ENCODE peak calls at places on chromosomes 6 and 20, in six cellular contexts. P, K, C, G, U and J are unnamed samples.

GRCh38 chr20:24765316-24766142 is 183.5 kb upstream of the CST7 start:
- DNase-seq in P (no peak), K (no peak), C (no peak), G (peak; percentile 14), U (no peak), J (no peak)

GRCh38 chr20:19129976-19130612 is 82.3 kb upstream of the SLC24A3 start:
- DNase-seq in P (no peak), K (no peak), C (peak; percentile 39), G (peak; percentile 68), U (no peak), J (no peak)

GRCh38 chr6:125868252-125868651 is 77.5 kb downstream of the NCOA7 start:
- DNase-seq in P (no peak), K (no peak), C (no peak), G (no peak), U (no peak), J (no peak)

GRCh38 chr6:18388942-18389341 is 1.8 kb downstream of the RNF144B start:
- DNase-seq in P (no peak), K (peak; percentile 32), C (no peak), G (no peak), U (no peak), J (no peak)

GRCh38 chr20:21315138-21315537 is 12.0 kb downstream of the XRN2 start:
- DNase-seq in P (no peak), K (no peak), C (no peak), G (no peak), U (no peak), J (no peak)

GRCh38 chr20:32832664-32833063 is 12.9 kb downstream of the MAPRE1 start:
- DNase-seq in P (no peak), K (no peak), C (no peak), G (no peak), U (no peak), J (no peak)

GRCh38 chr6:99822741-99823512 is 171.1 kb downstream of the MCHR2 start:
- DNase-seq in P (no peak), K (peak; percentile 29), C (peak; percentile 71), G (no peak), U (no peak), J (peak; percentile 47)

GRCh38 chr6:26363882-26364825 is 844 bp upstream of the BTN3A2 start:
- DNase-seq in P (no peak), K (no peak), C (peak; percentile 12), G (no peak), U (no peak), J (peak; percentile 61)

GRCh38 chr6:44036699-44037101 is 90.6 kb downstream of the MRPL14 start:
- DNase-seq in P (no peak), K (no peak), C (no peak), G (no peak), U (no peak), J (no peak)

GRCh38 chr20:46089076-46089337 is 755 bp downstream of the NCOA5 start:
- DNase-seq in P (no peak), K (peak; percentile 53), C (peak; percentile 49), G (no peak), U (no peak), J (no peak)

GRCh38 chr20:46090095-46090388 is 280 bp upstream of the NCOA5 start:
- DNase-seq in P (no peak), K (no peak), C (no peak), G (no peak), U (no peak), J (no peak)

GRCh38 chr20:46088409-46089075 is 1.2 kb downstream of the NCOA5 start:
- DNase-seq in P (no peak), K (peak; percentile 8), C (peak; percentile 28), G (no peak), U (no peak), J (no peak)

GRCh38 chr20:46087161-46087560 is 2.6 kb downstream of the NCOA5 start:
- DNase-seq in P (no peak), K (no peak), C (no peak), G (no peak), U (no peak), J (peak; percentile 15)

DNA sequence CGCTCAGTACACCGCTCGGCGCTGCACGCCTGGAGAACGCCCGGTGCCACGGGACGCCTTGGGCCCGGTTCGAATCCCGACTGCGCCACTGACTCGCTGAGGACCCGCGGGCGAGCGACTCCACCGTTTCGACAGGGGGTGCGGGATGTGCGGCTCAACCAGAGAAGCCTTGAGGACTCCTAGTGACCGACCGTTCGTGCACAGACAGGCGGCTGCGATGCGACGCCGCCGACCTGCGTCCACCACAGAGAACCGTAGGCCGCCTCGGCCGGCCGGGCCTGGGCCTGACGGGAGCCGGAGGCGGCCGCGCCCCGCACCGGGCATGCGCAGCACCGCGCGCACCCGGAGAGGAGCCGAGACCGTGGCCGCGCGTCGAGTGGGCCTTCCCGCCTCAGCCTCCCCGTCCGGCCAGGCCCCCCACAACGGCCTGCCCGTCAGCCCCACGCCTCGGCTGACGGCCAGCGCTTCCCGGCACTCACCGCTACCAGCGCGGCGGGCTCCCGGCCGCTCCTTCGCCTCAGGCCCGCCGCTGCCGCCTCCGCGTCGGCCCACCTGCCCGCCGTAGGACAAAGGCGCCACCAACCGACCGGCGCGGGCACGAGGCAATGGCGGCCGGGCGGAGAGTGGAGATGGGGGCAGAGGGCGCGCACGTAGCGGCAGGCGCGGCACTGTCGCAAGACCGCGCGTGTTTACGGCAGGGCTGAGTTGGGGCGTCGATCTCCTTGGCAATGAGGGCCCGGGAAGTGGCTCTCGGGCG is at the start of gene NCOA5:
- DNase-seq in P (peak; percentile 89), K (peak; percentile 97), C (peak; percentile 97), G (peak; percentile 95), U (peak; percentile 95), J (peak; percentile 90)
- H3K4me1 ChIP-seq in P (peaks cover 45% of the 10 kb centered on the region), K (peaks cover 15% of the 10 kb centered on the region), C (peaks cover 39% of the 10 kb centered on the region), G (peaks cover 45% of the 10 kb centered on the region), U (no peaks in the 10 kb centered on the region), J (peaks cover 44% of the 10 kb centered on the region)

GRCh38 chr20:50390685-50391443 is 119.3 kb upstream of the PTPN1 start:
- DNase-seq in P (no peak), K (no peak), C (no peak), G (peak; percentile 79), U (no peak), J (no peak)
- H3K4me1 ChIP-seq in P (peaks cover 18% of the 10 kb centered on the region), K (no peaks in the 10 kb centered on the region), C (peaks cover 16% of the 10 kb centered on the region), G (peaks cover 57% of the 10 kb centered on the region), U (peaks cover 9% of the 10 kb centered on the region), J (no peaks in the 10 kb centered on the region)

DNA sequence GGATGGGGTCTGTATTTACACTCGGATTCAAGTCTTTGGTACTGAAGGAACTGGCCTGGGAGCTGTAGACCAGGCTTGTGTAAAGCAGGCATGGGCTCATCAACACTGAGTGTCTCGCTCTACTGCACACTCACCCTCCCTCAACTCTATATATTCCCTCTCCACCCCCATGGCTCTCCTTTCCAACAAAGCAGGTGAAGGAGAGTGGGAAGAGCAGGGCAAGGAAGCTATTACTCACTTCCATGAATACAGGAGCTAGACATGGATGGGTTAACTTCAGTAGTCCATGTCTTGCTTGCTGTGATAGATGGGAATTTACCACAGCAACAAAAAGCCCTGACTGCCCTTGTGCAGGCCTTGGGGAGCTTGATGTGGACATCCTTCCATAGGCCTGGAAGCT is 20.7 kb upstream of the SLC2A12 start:
- DNase-seq in P (no peak), K (no peak), C (no peak), G (no peak), U (no peak), J (no peak)
- H3K4me1 ChIP-seq in P (no peaks in the 10 kb centered on the region), K (peaks cover 10% of the 10 kb centered on the region), C (no peaks in the 10 kb centered on the region), G (no peaks in the 10 kb centered on the region), U (no peaks in the 10 kb centered on the region), J (no peaks in the 10 kb centered on the region)

GRCh38 chr6:41014780-41015179 is 24.2 kb downstream of the UNC5CL start:
- DNase-seq in P (no peak), K (no peak), C (no peak), G (no peak), U (no peak), J (no peak)
- H3K4me1 ChIP-seq in P (no peaks in the 10 kb centered on the region), K (no peaks in the 10 kb centered on the region), C (peaks cover 7% of the 10 kb centered on the region), G (peaks cover 4% of the 10 kb centered on the region), U (peaks cover 2% of the 10 kb centered on the region), J (no peaks in the 10 kb centered on the region)